ENCODE peak calls at places on chromosomes 6 and 20, in eight cellular contexts. V is OCI-LY7, R is AG04450, N is heart left ventricle, F is dorsolateral prefrontal cortex, X is GM23248, D is ovary, L is brain microvascular endothelial cell. W is an unnamed sample.

GRCh38 chr20:49167811-49168507 is 20.2 kb downstream of the STAU1 start:
- DNase-seq in V (no peak), R (no peak), N (no peak), F (no peak), X (peak; percentile 70), D (no peak), L (no peak), W (no peak)

GRCh38 chr20:51469578-51470520 is 72.7 kb downstream of the NFATC2 start:
- DNase-seq in V (peak; percentile 74), R (no peak), N (no peak), F (no peak), X (no peak), D (peak; percentile 37), L (no peak), W (no peak)

GRCh38 chr20:62336329-62336728 is 30.8 kb downstream of the LAMA5 start:
- DNase-seq in V (peak; percentile 41), R (no peak), N (peak; percentile 15), F (no peak), X (no peak), D (no peak), L (no peak), W (no peak)

GRCh38 chr20:45880988-45881788 is at the start of gene ZSWIM1:
- DNase-seq in V (peak; percentile 99), R (peak; percentile 98), N (peak; percentile 99), F (peak; percentile 100), X (peak; percentile 99), D (peak; percentile 100), L (peak; percentile 99), W (peak; percentile 99)

GRCh38 chr6:152642578-152643375 is 5.6 kb upstream of the SYNE1 start:
- DNase-seq in V (peak; percentile 84), R (no peak), N (peak; percentile 63), F (peak; percentile 65), X (peak; percentile 54), D (peak; percentile 76), L (peak; percentile 53), W (no peak)

GRCh38 chr6:14476793-14477531 is 359.4 kb downstream of the CD83 start:
- DNase-seq in V (no peak), R (peak; percentile 97), N (peak; percentile 72), F (no peak), X (peak; percentile 91), D (peak; percentile 66), L (peak; percentile 79), W (peak; percentile 78)

GRCh38 chr6:145028144-145028818 is 707.0 kb downstream of the EPM2A start:
- DNase-seq in V (peak; percentile 29), R (no peak), N (no peak), F (no peak), X (peak; percentile 52), D (no peak), L (peak; percentile 48), W (no peak)

GRCh38 chr6:131182991-131183425 is 47.7 kb downstream of the AKAP7 start:
- DNase-seq in V (peak; percentile 82), R (no peak), N (no peak), F (no peak), X (peak; percentile 64), D (no peak), L (peak; percentile 22), W (peak; percentile 26)

GRCh38 chr6:36963451-36964290 is 9.1 kb downstream of the PI16 start:
- DNase-seq in V (peak; percentile 78), R (no peak), N (peak; percentile 65), F (no peak), X (no peak), D (peak; percentile 31), L (no peak), W (no peak)

GRCh38 chr6:118645395-118645794 is 6.0 kb downstream of the CEP85L start:
- DNase-seq in V (no peak), R (no peak), N (no peak), F (no peak), X (no peak), D (peak; percentile 56), L (no peak), W (no peak)

GRCh38 chr6:142372348-142372747 is 70.5 kb downstream of the ADGRG6 start:
- DNase-seq in V (no peak), R (no peak), N (no peak), F (no peak), X (no peak), D (no peak), L (peak; percentile 26), W (peak; percentile 27)

GRCh38 chr6:15715851-15716250 is 53.0 kb upstream of the DTNBP1 start:
- DNase-seq in V (no peak), R (no peak), N (no peak), F (no peak), X (no peak), D (no peak), L (no peak), W (no peak)

GRCh38 chr6:71091946-71092345 is 135.1 kb upstream of the B3GAT2 start:
- DNase-seq in V (no peak), R (no peak), N (no peak), F (no peak), X (no peak), D (no peak), L (no peak), W (no peak)

GRCh38 chr20:59690976-59691375 is 86.6 kb downstream of the PHACTR3 start:
- DNase-seq in V (no peak), R (no peak), N (no peak), F (no peak), X (no peak), D (no peak), L (no peak), W (no peak)

GRCh38 chr20:40869416-40870147 is 159.0 kb upstream of the TOP1 start:
- DNase-seq in V (no peak), R (no peak), N (no peak), F (no peak), X (no peak), D (peak; percentile 41), L (no peak), W (no peak)

GRCh38 chr6:154463573-154464419 is 46.7 kb downstream of the CNKSR3 start:
- DNase-seq in V (no peak), R (no peak), N (no peak), F (no peak), X (no peak), D (no peak), L (no peak), W (no peak)
- H3K4me3 ChIP-seq in V (no peak overlapping the region), R (no peak overlapping the region), N (no peak overlapping the region), F (no peak overlapping the region), X (no peak overlapping the region), D (no peak overlapping the region), L (no peak overlapping the region), W (no peak overlapping the region)

DNA sequence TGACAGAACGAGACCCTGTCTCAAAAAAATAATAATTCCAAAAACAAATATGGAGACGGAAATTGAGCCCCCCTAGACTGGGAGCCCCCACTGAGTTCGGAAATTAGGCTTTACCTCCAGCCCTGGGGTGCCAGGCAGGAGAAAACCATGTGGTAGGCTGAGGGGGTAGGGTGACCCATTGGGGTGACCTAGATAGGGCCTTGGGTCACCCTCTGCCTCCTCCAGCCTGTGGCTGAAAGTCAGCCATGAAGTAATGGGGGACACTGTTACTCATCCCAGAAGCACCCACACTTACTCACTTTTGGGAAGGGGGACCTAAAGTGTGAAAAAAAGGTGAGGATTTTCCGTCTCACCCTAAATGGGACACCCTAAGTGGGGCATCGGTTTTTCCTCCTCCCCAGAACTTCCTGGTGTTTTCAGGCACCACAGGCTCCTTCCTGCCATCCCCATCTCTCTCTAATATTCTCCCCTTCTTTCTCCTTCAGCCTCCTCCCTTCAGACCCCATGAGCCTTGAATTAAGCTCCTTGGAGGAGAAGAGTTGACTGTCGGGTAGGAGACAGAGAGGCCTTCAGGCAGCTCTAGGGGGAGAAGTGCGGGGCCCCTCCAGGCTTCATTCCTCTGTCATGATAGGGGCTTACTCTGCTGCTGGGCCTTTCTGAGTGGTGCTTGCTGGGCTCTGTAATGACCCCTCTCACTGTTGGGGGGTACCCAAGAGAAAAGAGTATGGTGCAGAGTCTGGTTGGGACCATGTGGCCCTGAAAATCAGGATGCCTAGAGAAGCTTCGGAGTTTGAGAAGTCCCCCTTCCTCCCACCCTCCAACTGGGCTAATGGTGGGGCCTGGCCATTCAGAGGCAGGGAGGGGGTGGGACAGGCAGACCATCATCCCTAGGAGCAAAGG is 2.4 kb downstream of the LTB start:
- DNase-seq in V (no peak), R (no peak), N (no peak), F (no peak), X (no peak), D (no peak), L (no peak), W (no peak)
- H3K4me3 ChIP-seq in V (peak overlapping the region; percentile 87), R (no peak overlapping the region), N (no peak overlapping the region), F (peak overlapping the region; percentile 87), X (no peak overlapping the region), D (no peak overlapping the region), L (no peak overlapping the region), W (no peak overlapping the region)

GRCh38 chr6:132907915-132908314 is 93.5 kb downstream of the RPS12 start:
- DNase-seq in V (no peak), R (peak; percentile 62), N (no peak), F (no peak), X (peak; percentile 82), D (no peak), L (peak; percentile 91), W (peak; percentile 2)

GRCh38 chr6:132909742-132910141 is 95.4 kb downstream of the RPS12 start:
- DNase-seq in V (no peak), R (no peak), N (no peak), F (no peak), X (no peak), D (no peak), L (no peak), W (no peak)

GRCh38 chr6:132902866-132903265 is 88.5 kb downstream of the RPS12 start:
- DNase-seq in V (no peak), R (no peak), N (no peak), F (no peak), X (no peak), D (no peak), L (no peak), W (no peak)

GRCh38 chr6:132910759-132911158 is 96.4 kb downstream of the RPS12 start:
- DNase-seq in V (no peak), R (no peak), N (no peak), F (no peak), X (no peak), D (no peak), L (no peak), W (no peak)

GRCh38 chr6:132907231-132907630 is 92.9 kb downstream of the RPS12 start:
- DNase-seq in V (no peak), R (no peak), N (no peak), F (no peak), X (peak; percentile 38), D (no peak), L (no peak), W (no peak)
- H3K4me3 ChIP-seq in V (no peak overlapping the region), R (no peak overlapping the region), N (no peak overlapping the region), F (no peak overlapping the region), X (peak overlapping the region; percentile 31), D (no peak overlapping the region), L (no peak overlapping the region), W (no peak overlapping the region)

DNA sequence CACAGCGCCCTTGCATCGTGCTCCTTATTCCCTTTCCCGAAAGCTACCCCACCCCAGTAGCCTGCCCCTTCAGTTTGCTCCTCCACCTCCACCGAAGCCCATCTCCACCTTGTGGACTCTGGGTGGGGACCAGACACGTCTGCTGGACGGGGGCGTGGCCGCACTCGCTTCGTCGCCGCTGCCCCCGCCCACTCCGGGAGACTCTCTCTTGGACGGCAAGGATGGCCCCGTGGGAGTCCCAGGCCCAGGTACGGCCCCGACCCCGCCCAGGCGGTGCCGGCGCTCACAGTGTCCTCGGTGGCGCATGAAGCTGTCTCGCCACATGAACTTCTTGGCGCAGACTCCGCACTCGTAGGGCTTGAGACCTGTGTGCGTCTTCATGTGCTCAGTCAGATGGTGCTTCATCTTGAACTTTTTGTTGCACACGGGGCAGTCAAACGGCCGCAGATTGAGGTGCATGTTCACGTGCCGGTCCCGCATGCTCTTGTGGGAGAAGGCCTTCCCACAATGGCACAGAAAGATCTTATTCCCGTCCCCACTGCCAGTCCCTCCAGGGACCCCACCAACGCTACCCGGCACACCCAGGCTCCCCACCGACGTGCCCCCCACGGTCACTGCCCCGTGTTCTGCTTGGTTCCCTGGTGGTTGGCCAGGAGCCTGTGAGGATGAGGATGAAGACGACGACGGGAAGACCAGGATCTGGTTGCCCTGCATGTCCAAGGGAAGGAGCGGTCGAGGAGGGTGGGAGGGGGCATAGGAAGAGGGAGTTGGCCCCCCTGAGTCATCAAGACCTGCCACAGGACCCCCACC is 1.3 kb upstream of the TAPBP start:
- DNase-seq in V (no peak), R (no peak), N (peak; percentile 59), F (no peak), X (peak; percentile 50), D (peak; percentile 76), L (no peak), W (no peak)
- H3K4me3 ChIP-seq in V (peak overlapping the region; percentile 84), R (peak overlapping the region; percentile 95), N (no peak overlapping the region), F (peak overlapping the region; percentile 96), X (peak overlapping the region; percentile 94), D (peak overlapping the region; percentile 64), L (peak overlapping the region; percentile 93), W (peak overlapping the region; percentile 79)